ENCODE peak calls at places on chromosomes 3 and 15, in ten cellular contexts. D is C1 segment of cervical spinal cord; G is fibroblast of lung; X is pancreas; H is fibroblast of pulmonary artery; Z is activated CD4-positive, alpha-beta T cell treated with anti-CD3 and anti-CD28 coated beads, Interleukin-2, amount 50 U/mL, for 48 hours; A is fibroblast of gingiva; F is fibroblast of mammary gland; J is D721Med; V is dorsolateral prefrontal cortex. Q is an unnamed sample.

GRCh38 chr15:56869573-56869972 is 48.9 kb upstream of the TCF12 start:
- DNase-seq in H (peak; percentile 49), F (peak; percentile 36), V (peak; percentile 35), X (no peak), G (peak; percentile 7), A (no peak), D (no peak), Z (peak; percentile 54), J (no peak), Q (no peak)

GRCh38 chr15:37375529-37375928 is 275.2 kb upstream of the MEIS2 start:
- DNase-seq in F (no peak), G (no peak), J (no peak), H (no peak), Z (no peak), X (no peak), A (no peak), D (no peak), V (no peak), Q (no peak)

GRCh38 chr3:127799476-127800222 is 22.7 kb downstream of the MGLL start:
- DNase-seq in J (no peak), A (peak; percentile 74), D (no peak), Z (no peak), H (peak; percentile 84), F (peak; percentile 95), X (no peak), V (no peak), G (peak; percentile 96), Q (no peak)

GRCh38 chr15:75693501-75694240 is 19.0 kb downstream of the CSPG4 start:
- DNase-seq in F (peak; percentile 84), D (no peak), A (peak; percentile 50), V (no peak), X (no peak), H (peak; percentile 71), G (peak; percentile 84), J (no peak), Z (no peak), Q (no peak)

GRCh38 chr3:32959370-32959769 is 7.9 kb downstream of the CCR4 start:
- DNase-seq in F (no peak), X (no peak), G (no peak), J (no peak), Z (no peak), H (no peak), D (no peak), V (no peak), A (no peak), Q (no peak)

GRCh38 chr3:12299026-12299425 is 10.2 kb downstream of the PPARG start:
- DNase-seq in H (no peak), X (no peak), Z (no peak), J (no peak), D (no peak), V (no peak), G (no peak), A (no peak), F (no peak), Q (no peak)

GRCh38 chr3:179973931-179974361 is 62.8 kb downstream of the PEX5L start:
- DNase-seq in Z (no peak), J (peak; percentile 15), X (no peak), V (peak; percentile 49), G (no peak), D (no peak), A (no peak), H (no peak), F (no peak), Q (no peak)

GRCh38 chr3:97763586-97764148 is 891 bp upstream of the ARL6 start:
- DNase-seq in J (no peak), D (no peak), Z (no peak), V (no peak), H (no peak), F (no peak), X (no peak), G (peak; percentile 0), A (no peak), Q (no peak)

GRCh38 chr3:109161487-109162108 is 25.1 kb downstream of the C3orf85 start:
- DNase-seq in H (no peak), V (no peak), F (no peak), D (no peak), X (no peak), Z (no peak), A (no peak), J (no peak), G (no peak), Q (no peak)

GRCh38 chr3:146026547-146026946 is 134.4 kb downstream of the PLOD2 start:
- DNase-seq in V (no peak), D (no peak), A (no peak), F (no peak), X (no peak), G (no peak), J (no peak), H (no peak), Z (no peak), Q (no peak)

GRCh38 chr3:58680896-58681525 is 14.4 kb upstream of the FAM3D start:
- DNase-seq in Z (no peak), A (no peak), H (no peak), J (no peak), G (no peak), D (no peak), V (no peak), F (no peak), X (no peak), Q (no peak)

GRCh38 chr3:144496116-144496835 is 524.7 kb downstream of the DIPK2A start:
- DNase-seq in X (no peak), Z (no peak), F (no peak), A (peak; percentile 9), G (no peak), J (no peak), H (no peak), D (no peak), V (no peak), Q (no peak)

GRCh38 chr3:114420072-114420471 is 126.2 kb downstream of the TIGIT start:
- DNase-seq in H (no peak), G (no peak), F (no peak), X (no peak), V (no peak), Z (no peak), D (no peak), A (no peak), J (no peak), Q (no peak)

GRCh38 chr15:78195735-78196201 is 38.6 kb downstream of the ACSBG1 start:
- DNase-seq in F (no peak), G (no peak), X (no peak), D (no peak), Z (peak; percentile 46), J (no peak), A (no peak), H (peak; percentile 24), V (no peak), Q (no peak)

GRCh38 chr3:124083990-124084389 is 92.1 kb upstream of the ROPN1 start:
- DNase-seq in V (no peak), Z (no peak), A (no peak), G (no peak), J (no peak), X (no peak), F (no peak), D (no peak), H (no peak), Q (no peak)

GRCh38 chr15:69980311-69981059 is 117.2 kb downstream of the TLE3 start:
- DNase-seq in Z (no peak), H (no peak), V (no peak), J (no peak), X (no peak), G (no peak), F (no peak), A (no peak), D (no peak), Q (no peak)

GRCh38 chr15:74196175-74196574 is 6.4 kb downstream of the STRA6 start:
- DNase-seq in H (peak; percentile 94), V (no peak), A (no peak), F (peak; percentile 70), Z (no peak), J (no peak), X (no peak), G (peak; percentile 99), D (no peak), Q (peak; percentile 95)

GRCh38 chr3:133797396-133798105 is 8.1 kb upstream of the SRPRB start:
- DNase-seq in V (no peak), D (no peak), F (no peak), J (no peak), Z (no peak), G (peak; percentile 8), H (no peak), A (no peak), X (no peak), Q (no peak)

GRCh38 chr3:60304103-60304502 is 947.1 kb downstream of the FHIT start:
- DNase-seq in V (no peak), D (no peak), Z (no peak), H (peak; percentile 76), J (no peak), A (peak; percentile 3), F (peak; percentile 71), X (no peak), G (peak; percentile 65), Q (no peak)

GRCh38 chr15:27681038-27681437 is 418.1 kb downstream of the OCA2 start:
- DNase-seq in X (no peak), J (no peak), H (no peak), Z (peak; percentile 21), F (no peak), A (no peak), D (no peak), G (peak; percentile 18), V (no peak), Q (no peak)

GRCh38 chr3:56899851-56900250 is 98.1 kb upstream of the ARHGEF3 start:
- DNase-seq in V (no peak), F (no peak), H (peak; percentile 39), A (no peak), Z (no peak), D (no peak), G (no peak), X (no peak), J (no peak), Q (no peak)

GRCh38 chr3:17894434-17895060 is 152.1 kb upstream of the TBC1D5 start:
- DNase-seq in G (peak; percentile 64), V (no peak), D (no peak), X (no peak), H (peak; percentile 75), F (peak; percentile 66), J (no peak), A (peak; percentile 59), Z (peak; percentile 25), Q (peak; percentile 4)

GRCh38 chr3:66107855-66108254 is 69.1 kb upstream of the MAGI1 start:
- DNase-seq in F (peak; percentile 79), V (no peak), H (peak; percentile 91), A (peak; percentile 84), J (no peak), D (no peak), Z (no peak), X (no peak), G (peak; percentile 80), Q (no peak)

GRCh38 chr3:12948891-12949711 is 107.7 kb upstream of the RPL32 start:
- DNase-seq in J (no peak), H (peak; percentile 33), V (no peak), A (peak; percentile 73), F (peak; percentile 49), D (peak; percentile 33), X (no peak), G (peak; percentile 80), Z (peak; percentile 42), Q (no peak)

GRCh38 chr3:150739200-150739863 is 23.6 kb downstream of the SIAH2 start:
- DNase-seq in Z (no peak), H (no peak), G (no peak), A (no peak), V (no peak), F (no peak), X (no peak), J (no peak), D (no peak), Q (no peak)

GRCh38 chr3:59444293-59444671 is 394.5 kb upstream of the CFAP20DC start:
- DNase-seq in Z (no peak), D (no peak), V (no peak), X (no peak), H (no peak), F (no peak), J (no peak), A (no peak), G (no peak), Q (no peak)

GRCh38 chr15:53197426-53197839 is 407.3 kb upstream of the ONECUT1 start:
- DNase-seq in G (peak; percentile 32), X (peak; percentile 89), A (no peak), Z (peak; percentile 42), V (peak; percentile 72), H (peak; percentile 44), F (peak; percentile 50), J (peak; percentile 24), D (peak; percentile 14), Q (no peak)

GRCh38 chr3:128537091-128537703 is 44.2 kb upstream of the GATA2 start:
- DNase-seq in D (no peak), G (no peak), H (no peak), A (no peak), J (no peak), Z (no peak), X (no peak), V (no peak), F (no peak), Q (no peak)